ENCODE peak calls at places on chromosomes 5 and 9, in six cellular contexts. Y is spleen, S is Panc1, Z is transverse colon, M is stomach, D is suprapubic skin. Q is an unnamed sample. For H3K4me1, the result is how much of the 10 kb centered on the place peaks cover.

GRCh38 chr9:124776952-124777645 is at the start of gene OLFML2A:
- DNase-seq in Y (peak), S (no peak), Z (peak), M (no peak), D (peak), Q (peak)

GRCh38 chr9:118252027-118252426 is 547.8 kb downstream of the TLR4 start:
- DNase-seq in Z (no peak), S (no peak), Y (no peak), M (no peak), D (no peak), Q (no peak)

GRCh38 chr9:137485343-137486140 is 26.4 kb upstream of the NSMF start:
- DNase-seq in Y (peak), M (no peak), S (no peak), D (no peak), Z (no peak), Q (no peak)

GRCh38 chr9:109247228-109247627 is 73.6 kb downstream of the EPB41L4B start:
- DNase-seq in Y (no peak), M (no peak), Z (no peak), S (no peak), D (no peak), Q (no peak)

GRCh38 chr5:159820692-159821091 is 95.6 kb upstream of the ADRA1B start:
- DNase-seq in S (no peak), M (no peak), D (no peak), Y (no peak), Z (no peak), Q (no peak)

GRCh38 chr5:122434547-122434946 is 122.5 kb downstream of the SNCAIP start:
- DNase-seq in Z (no peak), M (no peak), S (no peak), Y (no peak), D (no peak), Q (no peak)

GRCh38 chr9:134814598-134815215 is 65.9 kb upstream of the FCN2 start:
- DNase-seq in Z (no peak), M (no peak), Y (no peak), D (no peak), S (no peak), Q (no peak)

GRCh38 chr5:88674262-88675158 is 208.5 kb downstream of the MEF2C start:
- DNase-seq in Z (no peak), M (no peak), D (no peak), Y (peak), S (no peak), Q (no peak)

GRCh38 chr5:98770158-98770910 is 3.1 kb upstream of the RGMB start:
- DNase-seq in S (no peak), Z (peak), D (no peak), M (peak), Y (peak), Q (no peak)

GRCh38 chr9:2157277-2158105 is 142.3 kb downstream of the SMARCA2 start:
- DNase-seq in Y (peak), M (peak), Z (peak), S (no peak), D (no peak), Q (no peak)

GRCh38 chr5:159451197-159452052 is 121.1 kb upstream of the IL12B start:
- DNase-seq in Y (no peak), Z (no peak), D (no peak), S (peak), M (no peak), Q (no peak)

GRCh38 chr5:2286250-2286649 is 403.5 kb upstream of the IRX4 start:
- DNase-seq in S (no peak), D (no peak), M (no peak), Z (no peak), Y (no peak), Q (no peak)

GRCh38 chr9:80648336-80648735 is 1041.0 kb downstream of the TLE1 start:
- DNase-seq in Y (no peak), D (no peak), M (no peak), Z (no peak), S (no peak), Q (no peak)

GRCh38 chr5:72063219-72063819 is 44.0 kb upstream of the MAP1B start:
- DNase-seq in M (no peak), S (no peak), Y (no peak), D (no peak), Z (no peak), Q (no peak)

GRCh38 chr9:127176631-127177030 is 54.2 kb upstream of the ANGPTL2 start:
- DNase-seq in D (peak), S (no peak), M (no peak), Y (no peak), Z (no peak), Q (peak)

GRCh38 chr5:14790220-14790619 is 81.4 kb downstream of the ANKH start:
- DNase-seq in M (no peak), D (no peak), S (no peak), Z (no peak), Y (no peak), Q (no peak)

GRCh38 chr5:43121565-43122484 is 1.1 kb downstream of the ZNF131 start:
- DNase-seq in Z (peak), D (no peak), M (no peak), S (no peak), Y (no peak), Q (no peak)

GRCh38 chr9:89891221-89892052 is 286.6 kb downstream of the GADD45G start:
- DNase-seq in Z (peak), S (no peak), M (peak), Y (peak), D (peak), Q (peak)

GRCh38 chr9:13915591-13916301 is 398.2 kb downstream of the NFIB start:
- DNase-seq in D (no peak), Z (no peak), S (no peak), Y (no peak), M (no peak), Q (no peak)

GRCh38 chr5:114055318-114055788 is 306.5 kb upstream of the KCNN2 start:
- DNase-seq in M (peak), S (no peak), D (no peak), Z (peak), Y (no peak), Q (no peak)

GRCh38 chr9:108003551-108003950 is 514.0 kb upstream of the KLF4 start:
- DNase-seq in Z (no peak), M (no peak), Y (no peak), S (no peak), D (no peak), Q (no peak)

GRCh38 chr9:77817590-77818311 is 169.6 kb upstream of the GNA14 start:
- DNase-seq in D (no peak), Y (no peak), Z (no peak), S (no peak), M (no peak), Q (no peak)

GRCh38 chr9:26169684-26170083 is 491.4 kb upstream of the TUSC1 start:
- DNase-seq in Y (no peak), M (no peak), Z (no peak), S (no peak), D (no peak), Q (no peak)

GRCh38 chr9:124663046-124663961 is 107.8 kb downstream of the NR6A1 start:
- DNase-seq in Y (no peak), Z (no peak), D (no peak), M (no peak), S (no peak), Q (no peak)

GRCh38 chr9:110088099-110088498 is 119.9 kb downstream of the C9orf152 start:
- DNase-seq in M (no peak), S (no peak), Z (no peak), Y (no peak), D (no peak), Q (no peak)

GRCh38 chr5:96734871-96735325 is 72.7 kb downstream of the CAST start:
- DNase-seq in Y (no peak), Z (no peak), M (no peak), S (no peak), D (no peak), Q (no peak)

GRCh38 chr5:155514105-155514563 is 500.6 kb downstream of the KIF4B start:
- DNase-seq in M (no peak), D (no peak), Y (no peak), S (no peak), Z (no peak), Q (no peak)

GRCh38 chr9:33230756-33231691 is 8.9 kb upstream of the SPINK4 start:
- DNase-seq in Z (no peak), M (no peak), D (no peak), Y (no peak), S (no peak), Q (no peak)

GRCh38 chr9:89428901-89429890 is 68.7 kb downstream of the SEMA4D start:
- DNase-seq in M (no peak), D (no peak), S (no peak), Y (no peak), Z (peak), Q (no peak)

GRCh38 chr9:89002987-89003386 is 11.7 kb downstream of the S1PR3 start:
- DNase-seq in M (no peak), Y (no peak), D (no peak), S (no peak), Z (no peak), Q (peak)

GRCh38 chr5:67301285-67301904 is 104.8 kb upstream of the CD180 start:
- DNase-seq in S (peak), D (peak), M (peak), Z (peak), Y (no peak), Q (no peak)

GRCh38 chr5:13976867-13977479 is 32.5 kb upstream of the DNAH5 start:
- DNase-seq in M (no peak), Y (no peak), Z (no peak), S (no peak), D (no peak), Q (no peak)

DNA sequence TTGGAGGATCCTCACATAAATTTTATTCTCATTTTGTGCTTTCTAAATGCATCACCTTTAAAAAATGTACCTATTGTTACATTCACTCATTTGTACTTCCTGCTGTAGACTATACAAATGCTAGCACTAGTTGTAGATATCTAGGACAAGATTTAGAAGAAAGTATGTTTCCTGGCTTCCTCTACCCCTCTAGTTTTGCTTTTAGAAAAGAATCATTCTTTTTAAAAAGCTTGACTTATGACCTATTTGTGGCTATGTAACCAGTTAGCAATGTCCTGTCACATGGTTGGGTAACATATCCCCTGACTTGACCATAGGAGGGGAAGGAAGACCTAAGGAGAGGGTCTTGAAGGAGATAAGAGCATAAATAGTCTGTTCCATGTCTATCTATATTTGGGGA is 13.3 kb downstream of the CAMK4 start:
- DNase-seq in D (no peak), S (no peak), M (no peak), Z (no peak), Y (no peak), Q (no peak)
- H3K4me1 ChIP-seq in D (under half), S (under half), M (under half), Z (under half), Y (under half), Q (under half)

GRCh38 chr5:94620257-94620656 is 1.8 kb downstream of the SLF1 start:
- DNase-seq in Z (no peak), D (no peak), M (no peak), S (no peak), Y (no peak), Q (no peak)
- H3K4me3 ChIP-seq in Z (no peak), D (no peak), M (no peak), S (no peak), Y (no peak), Q (no peak)

DNA sequence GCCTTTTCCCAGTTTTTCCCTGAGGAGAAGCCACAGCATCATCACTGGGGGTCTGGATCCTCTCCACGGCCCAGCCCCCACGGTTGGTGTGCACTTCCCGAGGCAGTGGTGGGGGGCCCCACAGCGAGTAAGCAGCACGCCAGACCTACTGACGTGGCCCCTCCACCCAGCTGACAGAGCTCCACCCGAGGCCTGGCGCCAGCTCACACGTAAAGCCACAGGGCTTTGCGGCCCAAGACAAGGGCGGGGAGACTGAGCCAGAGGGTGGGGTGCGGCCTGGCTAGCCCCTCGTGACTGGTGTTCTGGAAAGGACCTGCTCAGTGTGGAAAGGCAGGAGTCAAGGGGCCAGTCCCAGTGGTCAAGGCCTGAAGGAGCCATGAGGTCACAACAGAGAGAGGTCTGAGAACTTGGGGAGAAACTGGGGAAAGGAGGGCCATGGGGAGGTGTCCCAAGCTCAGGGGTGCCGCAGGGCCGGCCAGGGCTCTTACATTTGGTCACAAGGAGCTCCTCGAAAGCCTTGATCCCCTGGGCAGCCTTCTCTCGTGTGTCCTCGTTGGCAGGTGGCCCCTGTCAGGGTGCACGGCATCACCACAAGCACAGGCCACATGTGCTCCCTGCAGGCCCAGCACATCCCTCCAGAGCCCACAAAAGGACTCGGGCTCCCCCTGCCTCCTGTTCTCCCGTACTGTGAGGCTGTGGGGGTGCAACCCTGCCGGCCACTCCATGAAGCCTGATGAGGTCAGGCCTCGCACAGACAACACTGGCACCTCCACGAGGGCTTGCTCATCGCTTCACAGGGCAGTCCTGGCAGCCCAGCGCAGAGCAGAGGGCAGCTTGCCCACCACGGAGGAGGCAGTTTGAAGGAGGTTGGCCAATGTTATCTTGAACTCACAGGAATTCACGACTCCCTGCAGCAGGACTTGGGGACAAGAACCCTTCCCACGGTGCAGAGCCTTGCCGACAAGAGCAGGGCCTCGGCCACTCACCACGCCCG is 5.4 kb downstream of the SNAPC4 start:
- DNase-seq in Z (no peak), S (no peak), Y (no peak), M (no peak), D (no peak), Q (no peak)
- TF ChIP-seq POLR2AphosphoS5 in Z (no peak), S (no peak), Y (no peak), M (no peak), D (no peak), Q (no peak)

DNA sequence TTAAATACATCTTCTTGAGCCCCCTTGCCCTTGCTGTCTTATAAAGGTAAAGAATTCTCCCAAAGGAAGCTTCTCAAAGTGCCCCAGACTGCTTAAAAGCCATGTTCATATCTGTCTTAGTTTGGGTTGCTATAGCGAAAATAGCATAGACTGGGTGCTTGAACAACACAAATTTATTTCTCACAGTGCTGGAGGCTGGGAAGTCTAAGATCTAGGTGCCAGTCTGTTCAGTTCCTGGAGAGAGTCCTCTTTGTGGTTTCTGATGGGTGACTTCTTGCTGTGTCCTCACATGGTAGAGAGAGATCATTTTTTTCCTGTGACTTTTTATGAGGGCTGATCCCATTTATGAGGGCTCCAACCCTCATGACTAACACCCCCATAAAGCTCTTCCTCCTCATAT is 486.7 kb upstream of the ADAMTS16 start:
- DNase-seq in S (no peak), D (no peak), M (no peak), Z (no peak), Y (no peak), Q (no peak)
- H3K4me1 ChIP-seq in S (under half), D (under half), M (under half), Z (under half), Y (under half), Q (under half)

GRCh38 chr5:55327281-55327680 is 19.5 kb downstream of the MTREX start:
- DNase-seq in M (no peak), S (no peak), Z (no peak), D (no peak), Y (no peak), Q (no peak)
- H3K4me3 ChIP-seq in M (no peak), S (no peak), Z (no peak), D (no peak), Y (no peak), Q (no peak)

GRCh38 chr5:157561105-157561504 is 14.5 kb downstream of the ADAM19 start:
- DNase-seq in S (no peak), M (no peak), Z (no peak), Y (no peak), D (no peak), Q (no peak)
- TF ChIP-seq POLR2AphosphoS5 in S (no peak), M (peak), Z (peak), Y (no peak), D (no peak), Q (no peak)

DNA sequence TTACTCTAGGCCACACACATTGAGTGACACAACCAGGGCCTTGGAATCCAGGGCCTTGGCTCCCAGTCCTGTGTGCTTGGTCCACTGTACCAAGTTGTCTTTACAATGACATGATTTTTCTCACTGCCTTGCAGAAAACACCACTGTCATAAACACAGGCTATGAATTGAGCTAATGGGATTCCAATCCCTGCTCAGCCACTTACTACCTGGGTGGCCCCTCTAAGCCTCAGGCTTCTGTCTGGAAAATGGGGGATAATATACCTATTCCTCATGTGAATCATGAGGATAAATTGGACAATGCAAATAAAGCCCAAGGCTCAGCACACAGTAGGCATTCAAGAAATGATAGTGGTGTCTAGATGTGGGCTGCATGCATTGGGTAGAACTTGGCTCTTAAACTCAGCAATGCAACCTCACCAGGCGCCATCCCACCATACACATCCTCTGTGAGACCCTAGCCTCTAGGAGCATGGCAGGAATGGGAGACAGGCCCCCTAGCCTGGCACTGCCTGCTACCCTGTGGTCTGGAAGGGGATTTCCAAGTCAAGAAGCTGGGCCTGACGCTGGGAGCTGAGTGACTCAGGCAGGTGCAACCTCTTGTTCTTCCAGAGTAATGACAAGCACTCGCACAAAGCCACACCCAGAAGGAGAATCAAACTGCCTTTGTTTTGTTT is 2.3 kb upstream of the TNIP1 start:
- DNase-seq in D (no peak), S (no peak), M (peak), Z (peak), Y (peak), Q (no peak)
- H3K4me1 ChIP-seq in D (half or more), S (under half), M (half or more), Z (half or more), Y (half or more), Q (under half)